ENCODE peak calls at places on chromosome 10, in seven cellular contexts. M, J, S, P, K, E and Z are unnamed samples.

GRCh38 chr10:105041956-105042355 is 400.9 kb downstream of the SORCS3 start:
- DNase-seq in P (no peak), E (no peak), M (no peak), K (no peak), J (no peak), S (no peak), Z (no peak)

GRCh38 chr10:29681700-29682444 is 47.1 kb upstream of the SVIL start:
- DNase-seq in K (no peak), M (no peak), E (no peak), S (peak), J (no peak), P (no peak), Z (no peak)

GRCh38 chr10:23342213-23342884 is 2.2 kb downstream of the C10orf67 start:
- DNase-seq in M (no peak), P (no peak), S (no peak), E (no peak), J (no peak), K (no peak), Z (no peak)

GRCh38 chr10:69383485-69384089 is 33.1 kb downstream of the TACR2 start:
- DNase-seq in P (peak), K (no peak), E (peak), M (peak), J (no peak), S (no peak), Z (no peak)

GRCh38 chr10:82796510-82796909 is 921.5 kb downstream of the NRG3 start:
- DNase-seq in M (peak), J (no peak), P (no peak), K (no peak), E (no peak), S (peak), Z (no peak)

GRCh38 chr10:7035111-7035761 is 375.6 kb downstream of the SFMBT2 start:
- DNase-seq in M (no peak), E (no peak), K (no peak), P (no peak), J (no peak), S (no peak), Z (no peak)

GRCh38 chr10:26540601-26541000 is 102.5 kb downstream of the APBB1IP start:
- DNase-seq in K (no peak), M (peak), P (no peak), J (no peak), S (peak), E (no peak), Z (no peak)

GRCh38 chr10:32049113-32049512 is 7.1 kb downstream of the KIF5B start:
- DNase-seq in P (no peak), M (no peak), E (no peak), S (no peak), K (no peak), J (no peak), Z (no peak)

GRCh38 chr10:4687397-4687796 is 138.6 kb upstream of the AKR1E2 start:
- DNase-seq in P (no peak), J (no peak), K (no peak), S (no peak), E (no peak), M (no peak), Z (no peak)

GRCh38 chr10:28963539-28964221 is 286.4 kb downstream of the BAMBI start:
- DNase-seq in P (no peak), K (no peak), M (peak), E (no peak), J (no peak), S (no peak), Z (no peak)

GRCh38 chr10:5293691-5294550 is 70.8 kb upstream of the UCN3 start:
- DNase-seq in E (peak), J (peak), P (no peak), M (peak), K (peak), S (peak), Z (no peak)

GRCh38 chr10:45464958-45465567 is 91.0 kb downstream of the ALOX5 start:
- DNase-seq in J (peak), E (peak), S (peak), M (peak), P (no peak), K (peak), Z (peak)

GRCh38 chr10:56449770-56450169 is 88.7 kb upstream of the ZWINT start:
- DNase-seq in E (no peak), J (no peak), M (no peak), K (no peak), S (peak), P (no peak), Z (no peak)

GRCh38 chr10:62817120-62817762 is 1.1 kb upstream of the EGR2 start:
- DNase-seq in P (no peak), J (no peak), M (peak), K (peak), E (no peak), S (peak), Z (no peak)

GRCh38 chr10:46291817-46292572 is 5.2 kb downstream of the ANTXRL start:
- DNase-seq in J (no peak), E (no peak), M (no peak), K (peak), P (no peak), S (no peak), Z (no peak)

DNA sequence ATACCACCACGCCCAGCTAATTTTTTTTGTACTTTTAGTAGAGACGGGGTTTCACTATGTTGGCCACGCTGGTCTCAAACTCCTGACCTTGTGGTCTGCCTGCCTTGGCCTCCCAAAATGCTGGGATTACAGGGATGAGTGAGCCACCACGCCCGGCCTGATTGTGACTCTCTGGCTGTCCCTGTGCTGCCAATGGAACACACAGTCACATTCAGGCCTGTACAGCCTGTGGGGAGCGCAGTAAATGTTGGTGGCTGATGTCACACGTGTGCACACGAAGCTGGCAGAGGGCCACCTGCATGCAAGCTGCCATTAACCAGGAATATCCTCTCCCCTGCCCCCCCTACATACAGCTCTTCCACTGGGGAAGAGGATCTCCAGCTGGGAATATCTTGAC is 22.1 kb downstream of the POLL start:
- DNase-seq in P (no peak), M (no peak), S (no peak), K (peak), E (no peak), J (no peak), Z (no peak)
- H3K4me3 ChIP-seq in P (no peak), M (no peak), S (no peak), K (no peak), E (no peak), J (no peak), Z (no peak)

GRCh38 chr10:71623098-71623985 is 96.2 kb downstream of the C10orf105 start:
- DNase-seq in K (no peak), J (no peak), S (peak), M (peak), P (no peak), E (peak), Z (no peak)
- H3K4me3 ChIP-seq in K (no peak), J (no peak), S (no peak), M (no peak), P (no peak), E (no peak), Z (no peak)

DNA sequence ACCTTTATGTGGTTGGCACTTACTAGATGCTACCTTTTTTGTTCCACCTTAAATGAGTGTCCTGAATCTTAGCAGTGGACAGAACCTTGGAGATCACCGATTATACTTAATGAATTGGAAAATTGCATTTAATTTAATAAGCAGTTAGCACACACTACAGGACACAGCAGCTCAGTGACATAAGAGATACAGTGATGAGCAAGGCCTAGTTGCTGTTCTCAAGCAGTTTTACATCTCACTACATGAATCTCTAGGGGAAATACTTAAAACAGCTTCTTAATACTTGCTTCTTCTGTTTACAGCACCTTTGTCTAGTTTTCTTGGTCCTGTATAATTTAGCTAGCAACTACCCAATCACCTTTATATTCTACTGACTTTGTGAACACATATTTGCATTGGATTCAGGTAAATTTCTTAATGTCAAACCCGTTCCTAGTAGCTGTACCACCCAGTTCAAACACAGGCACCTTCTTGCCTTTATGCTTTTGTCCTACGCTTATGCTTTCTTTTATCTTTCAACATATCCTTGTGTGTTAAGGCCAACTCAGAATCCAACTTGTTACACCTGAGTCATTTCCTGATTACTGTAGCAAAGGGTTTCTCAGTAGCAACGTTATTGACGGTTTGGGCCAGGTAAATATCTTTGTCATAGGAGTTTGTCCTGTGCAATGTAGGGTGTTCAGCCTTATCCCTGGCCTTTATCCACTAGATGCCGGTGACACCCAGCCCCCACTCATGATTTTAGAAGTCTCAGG is 1.8 kb downstream of the STAM start:
- DNase-seq in S (peak), K (no peak), P (no peak), E (no peak), J (no peak), M (no peak), Z (peak)
- H3K4me3 ChIP-seq in S (peak), K (no peak), P (peak), E (peak), J (peak), M (peak), Z (peak)

GRCh38 chr10:75233444-75234016 is 2.2 kb downstream of the COMTD1 start:
- DNase-seq in J (no peak), M (no peak), E (no peak), K (peak), P (no peak), S (peak), Z (no peak)
- H3K4me3 ChIP-seq in J (peak), M (no peak), E (no peak), K (peak), P (no peak), S (peak), Z (peak)

GRCh38 chr10:35887686-35888085 is 245.6 kb upstream of the FZD8 start:
- DNase-seq in J (no peak), P (no peak), M (no peak), S (no peak), E (no peak), K (peak), Z (no peak)

GRCh38 chr10:35882422-35883150 is 240.5 kb upstream of the FZD8 start:
- DNase-seq in K (no peak), M (no peak), P (no peak), S (no peak), E (no peak), J (no peak), Z (no peak)

GRCh38 chr10:35884657-35885071 is 242.6 kb upstream of the FZD8 start:
- DNase-seq in S (no peak), E (no peak), M (no peak), P (no peak), J (no peak), K (peak), Z (no peak)

GRCh38 chr10:35888400-35888799 is 246.3 kb upstream of the FZD8 start:
- DNase-seq in E (no peak), J (no peak), P (no peak), S (no peak), K (no peak), M (no peak), Z (no peak)

GRCh38 chr10:35885076-35885475 is 243.0 kb upstream of the FZD8 start:
- DNase-seq in P (no peak), K (no peak), E (peak), M (no peak), S (no peak), J (no peak), Z (no peak)
- H3K4me3 ChIP-seq in P (no peak), K (no peak), E (no peak), M (no peak), S (no peak), J (no peak), Z (no peak)

GRCh38 chr10:79397575-79398303 is 47.7 kb downstream of the ZCCHC24 start:
- DNase-seq in J (no peak), E (peak), M (peak), S (no peak), K (no peak), P (no peak), Z (no peak)
- H3K4me3 ChIP-seq in J (no peak), E (no peak), M (no peak), S (no peak), K (no peak), P (no peak), Z (no peak)